ENCODE peak calls at places on chromosomes 3 and 15, in ten cellular contexts. S is progenitor cell of endocrine pancreas; Q is astrocyte; L is NCI-H1417 treated with DMSO at 0.1 percent for 48 hours; I is COR-L47; E is sciatic nerve; J is stimulated activated CD4-positive, alpha-beta T cell treated with anti-CD3 and anti-CD28 coated beads, Interleukin-12 subunit alpha, Interleukin-12 subunit beta, amount 100 ng/mL, for 4 hours; Z is WTC11; H is MM.1S; Y is CMK. N is an unnamed sample.

GRCh38 chr15:42992626-42993025 is 72.0 kb upstream of the TTBK2 start:
- DNase-seq in I (no peak), L (no peak), Z (no peak), S (no peak), Q (no peak), Y (no peak), H (no peak), J (no peak), E (no peak), N (no peak)

GRCh38 chr15:91694131-91694828 is 159.2 kb upstream of the SLCO3A1 start:
- DNase-seq in Y (no peak), H (no peak), I (peak), Q (peak), L (no peak), E (no peak), Z (no peak), J (no peak), S (no peak), N (no peak)

GRCh38 chr15:69648775-69649735 is 196.4 kb downstream of the RPLP1 start:
- DNase-seq in L (no peak), Y (no peak), I (no peak), H (peak), Q (no peak), S (no peak), J (no peak), Z (peak), E (no peak), N (no peak)

GRCh38 chr15:25798207-25798931 is 64.8 kb downstream of the ATP10A start:
- DNase-seq in Z (no peak), L (no peak), Q (peak), I (no peak), H (no peak), S (no peak), E (no peak), J (no peak), Y (no peak), N (no peak)

GRCh38 chr3:134056464-134056891 is 26.8 kb upstream of the SLCO2A1 start:
- DNase-seq in E (no peak), H (no peak), Z (no peak), Y (no peak), J (no peak), Q (no peak), I (no peak), S (no peak), L (no peak), N (no peak)

GRCh38 chr3:9153763-9154601 is 95.5 kb downstream of the SRGAP3 start:
- DNase-seq in Q (peak), J (no peak), S (no peak), Z (no peak), Y (no peak), H (no peak), L (no peak), I (no peak), E (peak), N (no peak)

GRCh38 chr3:23288286-23288685 is 85.2 kb downstream of the UBE2E2 start:
- DNase-seq in E (no peak), J (no peak), Z (no peak), L (no peak), Q (no peak), I (no peak), H (no peak), Y (no peak), S (no peak), N (no peak)

GRCh38 chr3:119569156-119569555 is 9.7 kb upstream of the CD80 start:
- DNase-seq in Q (no peak), J (no peak), L (no peak), H (no peak), S (no peak), I (no peak), Y (no peak), E (no peak), Z (no peak), N (no peak)

GRCh38 chr3:58661836-58662235 is 4.7 kb downstream of the FAM3D start:
- DNase-seq in S (no peak), Z (no peak), E (no peak), L (no peak), I (no peak), Y (no peak), Q (no peak), J (no peak), H (no peak), N (no peak)

GRCh38 chr15:87527416-87527815 is 729.1 kb downstream of the NTRK3 start:
- DNase-seq in L (no peak), I (no peak), H (no peak), S (no peak), J (no peak), Y (no peak), E (no peak), Z (no peak), Q (peak), N (no peak)

GRCh38 chr3:139534992-139535879 is 4.3 kb downstream of the RBP1 start:
- DNase-seq in H (no peak), Z (no peak), J (no peak), S (no peak), L (no peak), Q (peak), E (peak), I (peak), Y (no peak), N (no peak)

GRCh38 chr3:173913397-173913796 is 515.9 kb downstream of the NLGN1 start:
- DNase-seq in E (no peak), Q (peak), L (no peak), I (peak), H (no peak), S (no peak), Z (no peak), J (no peak), Y (peak), N (no peak)